ENCODE peak calls at places on chromosomes 7 and 10, in seven cellular contexts. S is body of pancreas, A is left ventricle myocardium inferior, T is DND-41, J is PC-3, Q is lung, M is stomach. V is an unnamed sample.

GRCh38 chr10:23343591-23344225 is 889 bp downstream of the C10orf67 start:
- DNase-seq in Q (peak), A (peak), T (no peak), M (peak), J (peak), S (peak), V (no peak)

GRCh38 chr7:33973235-33974015 is 68.1 kb downstream of the BMPER start:
- DNase-seq in A (no peak), J (no peak), Q (no peak), T (no peak), M (no peak), S (no peak), V (no peak)

GRCh38 chr10:80530251-80530650 is 7.5 kb upstream of the SH2D4B start:
- DNase-seq in J (no peak), A (no peak), Q (no peak), T (no peak), S (peak), M (no peak), V (no peak)

GRCh38 chr10:97022616-97023015 is 163.1 kb downstream of the SLIT1 start:
- DNase-seq in Q (no peak), T (no peak), M (no peak), S (no peak), J (no peak), A (no peak), V (no peak)

GRCh38 chr7:47393406-47393805 is 188.5 kb downstream of the TNS3 start:
- DNase-seq in A (no peak), Q (no peak), M (peak), T (no peak), J (no peak), S (no peak), V (no peak)

GRCh38 chr10:22988581-22989360 is 60.9 kb downstream of the ARMC3 start:
- DNase-seq in A (peak), T (peak), J (peak), Q (peak), M (peak), S (peak), V (peak)

GRCh38 chr10:123583639-123584418 is 82.3 kb upstream of the GPR26 start:
- DNase-seq in Q (peak), T (no peak), J (peak), A (peak), S (peak), M (peak), V (peak)

GRCh38 chr10:111087968-111088505 is 11.2 kb downstream of the ADRA2A start:
- DNase-seq in S (no peak), T (no peak), A (no peak), Q (no peak), M (no peak), J (no peak), V (no peak)

GRCh38 chr7:158109364-158110033 is 478.1 kb downstream of the PTPRN2 start:
- DNase-seq in T (no peak), Q (no peak), J (no peak), M (peak), S (no peak), A (no peak), V (no peak)

GRCh38 chr7:74017122-74017521 is 10.9 kb upstream of the ELN start:
- DNase-seq in T (no peak), S (no peak), Q (no peak), M (no peak), A (no peak), J (no peak), V (no peak)
- H3K27ac ChIP-seq in T (no peak), S (no peak), Q (no peak), M (no peak), A (no peak), J (no peak), V (no peak)

GRCh38 chr7:91164531-91164930 is 99.7 kb upstream of the FZD1 start:
- DNase-seq in J (no peak), M (no peak), Q (no peak), S (no peak), T (no peak), A (no peak), V (no peak)
- TF ChIP-seq CTCF in J (no peak), M (no peak), Q (no peak), S (no peak), T (no peak), A (no peak), V (no peak)

DNA sequence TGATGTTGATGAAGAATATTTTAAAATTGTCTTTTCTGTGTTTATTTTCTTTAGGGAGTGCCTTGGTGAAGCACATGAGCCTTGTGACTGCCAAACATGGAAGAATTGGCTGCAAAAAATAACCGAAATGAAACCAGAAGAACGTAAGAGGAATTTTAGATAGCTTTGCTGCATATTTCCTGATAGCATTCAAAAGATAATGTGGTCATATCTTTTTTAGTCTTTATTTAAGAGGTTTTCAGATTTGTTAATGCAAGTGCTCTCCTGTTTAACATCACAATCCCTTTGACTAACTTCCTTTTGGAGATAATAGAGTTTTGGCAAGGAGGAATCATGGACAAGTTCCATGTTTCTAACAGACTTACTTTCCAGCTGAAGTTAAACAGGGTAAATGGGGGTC is 85.2 kb upstream of the GATAD1 start:
- DNase-seq in J (no peak), S (no peak), A (no peak), Q (no peak), M (no peak), T (no peak), V (no peak)
- H3K27ac ChIP-seq in J (no peak), S (no peak), A (no peak), Q (no peak), M (no peak), T (no peak), V (no peak)

GRCh38 chr7:36964297-36964696 is 240.0 kb upstream of the AOAH start:
- DNase-seq in M (no peak), Q (no peak), S (no peak), A (no peak), J (no peak), T (no peak), V (no peak)

GRCh38 chr7:36966636-36967035 is 242.3 kb upstream of the AOAH start:
- DNase-seq in J (no peak), S (no peak), T (no peak), A (no peak), Q (no peak), M (no peak), V (no peak)

GRCh38 chr7:36966039-36966438 is 241.7 kb upstream of the AOAH start:
- DNase-seq in J (no peak), A (no peak), S (no peak), M (no peak), T (no peak), Q (no peak), V (peak)

GRCh38 chr7:36967387-36967786 is 243.1 kb upstream of the AOAH start:
- DNase-seq in S (peak), J (peak), M (peak), A (peak), Q (peak), T (no peak), V (peak)

DNA sequence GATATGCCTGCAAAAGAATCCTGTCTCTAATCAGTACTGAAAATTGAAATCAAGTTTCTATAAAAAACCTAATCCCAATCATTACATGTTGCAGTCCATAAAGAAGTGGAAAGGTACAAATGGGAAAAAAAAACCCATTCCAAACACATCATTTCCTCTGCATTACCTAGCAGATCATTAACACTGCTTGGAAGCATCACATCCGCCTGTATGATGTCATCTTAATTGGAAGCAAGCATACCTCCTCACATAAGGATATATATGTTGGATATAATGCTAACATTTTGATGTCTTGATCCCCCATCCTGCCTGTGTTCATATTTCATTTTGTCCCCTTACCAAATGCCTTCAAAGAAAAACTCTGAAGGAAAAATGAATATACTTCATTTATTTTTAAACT is 241.3 kb upstream of the AOAH start:
- DNase-seq in M (no peak), J (no peak), S (no peak), T (no peak), A (no peak), Q (no peak), V (no peak)
- TF ChIP-seq CTCF in M (no peak), J (no peak), S (no peak), T (no peak), A (no peak), Q (no peak), V (no peak)

DNA sequence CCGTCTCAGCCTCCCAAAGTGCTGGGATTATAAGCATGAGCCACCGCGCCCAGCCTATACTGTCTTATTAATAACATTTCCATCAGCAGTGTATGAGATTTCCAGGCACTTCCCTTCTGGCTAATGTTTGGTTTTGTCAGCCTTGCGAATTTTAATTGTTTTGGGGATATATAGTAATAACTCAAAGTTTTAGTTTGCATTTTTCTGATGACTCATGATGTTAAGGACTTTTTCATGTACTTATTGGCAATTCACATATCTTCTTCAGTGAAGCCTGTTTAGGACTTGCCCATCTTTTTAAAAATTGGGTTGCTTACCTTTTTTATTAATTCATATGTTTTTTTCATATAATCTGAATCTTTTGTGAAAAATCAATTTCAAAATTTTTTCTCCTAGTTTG is 76.1 kb downstream of the TMEM270 start:
- DNase-seq in Q (no peak), J (no peak), T (no peak), A (no peak), S (no peak), M (no peak), V (peak)
- H3K27ac ChIP-seq in Q (no peak), J (no peak), T (no peak), A (no peak), S (no peak), M (no peak), V (no peak)